ENCODE peak calls at places on chromosomes 1 and 21, in eight cellular contexts. One of them, this sample, is unnamed.

GRCh38 chr1:204685236-204686006 is at the start of gene LRRN2:
- DNase-seq in SJSA1: no peak
- DNase-seq in A673: no peak
- DNase-seq in activated T-cell treated with anti-CD3 and anti-CD28 coated beads for 24 hours: no peak
- DNase-seq in anterior cingulate cortex: no peak
- DNase-seq in MM.1S: no peak
- DNase-seq in AG04450: no peak
- DNase-seq in heart right ventricle: no peak
- DNase-seq in this sample: no peak

GRCh38 chr1:37793773-37794371 is at the start of gene MANEAL:
- DNase-seq in SJSA1: no peak
- DNase-seq in AG04450: no peak
- DNase-seq in anterior cingulate cortex: no peak
- DNase-seq in heart right ventricle: no peak
- DNase-seq in MM.1S: peak; percentile 68
- DNase-seq in A673: peak; percentile 73
- DNase-seq in activated T-cell treated with anti-CD3 and anti-CD28 coated beads for 24 hours: no peak
- DNase-seq in this sample: no peak

GRCh38 chr1:244897476-244898254 is 33.3 kb upstream of the HNRNPU start:
- DNase-seq in activated T-cell treated with anti-CD3 and anti-CD28 coated beads for 24 hours: no peak
- DNase-seq in anterior cingulate cortex: no peak
- DNase-seq in MM.1S: no peak
- DNase-seq in SJSA1: no peak
- DNase-seq in heart right ventricle: no peak
- DNase-seq in A673: no peak
- DNase-seq in AG04450: no peak
- DNase-seq in this sample: no peak

GRCh38 chr1:27356628-27357280 is 10.0 kb downstream of the MAP3K6 start:
- DNase-seq in heart right ventricle: no peak
- DNase-seq in activated T-cell treated with anti-CD3 and anti-CD28 coated beads for 24 hours: no peak
- DNase-seq in MM.1S: no peak
- DNase-seq in anterior cingulate cortex: no peak
- DNase-seq in AG04450: no peak
- DNase-seq in A673: no peak
- DNase-seq in SJSA1: no peak
- DNase-seq in this sample: no peak

GRCh38 chr1:108657701-108658100 is 3.2 kb downstream of the HENMT1 start:
- DNase-seq in A673: no peak
- DNase-seq in heart right ventricle: no peak
- DNase-seq in SJSA1: no peak
- DNase-seq in anterior cingulate cortex: no peak
- DNase-seq in AG04450: no peak
- DNase-seq in MM.1S: no peak
- DNase-seq in activated T-cell treated with anti-CD3 and anti-CD28 coated beads for 24 hours: no peak
- DNase-seq in this sample: no peak

GRCh38 chr1:15584489-15585363 is at the start of gene AGMAT:
- DNase-seq in MM.1S: peak; percentile 73
- DNase-seq in anterior cingulate cortex: no peak
- DNase-seq in activated T-cell treated with anti-CD3 and anti-CD28 coated beads for 24 hours: peak; percentile 48
- DNase-seq in SJSA1: peak; percentile 73
- DNase-seq in AG04450: no peak
- DNase-seq in A673: peak; percentile 29
- DNase-seq in heart right ventricle: no peak
- DNase-seq in this sample: no peak

GRCh38 chr1:22142315-22143064 is 407 bp downstream of the WNT4 start:
- DNase-seq in anterior cingulate cortex: no peak
- DNase-seq in AG04450: no peak
- DNase-seq in MM.1S: no peak
- DNase-seq in A673: no peak
- DNase-seq in heart right ventricle: no peak
- DNase-seq in activated T-cell treated with anti-CD3 and anti-CD28 coated beads for 24 hours: no peak
- DNase-seq in SJSA1: no peak
- DNase-seq in this sample: no peak

GRCh38 chr1:207283421-207283820 is 38.1 kb upstream of the CD55 start:
- DNase-seq in anterior cingulate cortex: no peak
- DNase-seq in AG04450: no peak
- DNase-seq in activated T-cell treated with anti-CD3 and anti-CD28 coated beads for 24 hours: no peak
- DNase-seq in MM.1S: no peak
- DNase-seq in A673: no peak
- DNase-seq in heart right ventricle: no peak
- DNase-seq in SJSA1: no peak
- DNase-seq in this sample: no peak

GRCh38 chr1:27403931-27404330 is 11.5 kb downstream of the GPR3 start:
- DNase-seq in MM.1S: no peak
- DNase-seq in SJSA1: no peak
- DNase-seq in A673: no peak
- DNase-seq in activated T-cell treated with anti-CD3 and anti-CD28 coated beads for 24 hours: no peak
- DNase-seq in anterior cingulate cortex: no peak
- DNase-seq in AG04450: no peak
- DNase-seq in heart right ventricle: no peak
- DNase-seq in this sample: no peak

GRCh38 chr1:206116873-206117150 is 376 bp downstream of the AVPR1B start:
- DNase-seq in SJSA1: no peak
- DNase-seq in A673: no peak
- DNase-seq in anterior cingulate cortex: no peak
- DNase-seq in heart right ventricle: no peak
- DNase-seq in AG04450: no peak
- DNase-seq in activated T-cell treated with anti-CD3 and anti-CD28 coated beads for 24 hours: no peak
- DNase-seq in MM.1S: no peak
- DNase-seq in this sample: no peak

GRCh38 chr1:201515895-201516294 is 9.0 kb upstream of the CSRP1 start:
- DNase-seq in anterior cingulate cortex: no peak
- DNase-seq in activated T-cell treated with anti-CD3 and anti-CD28 coated beads for 24 hours: no peak
- DNase-seq in A673: no peak
- DNase-seq in SJSA1: no peak
- DNase-seq in heart right ventricle: no peak
- DNase-seq in AG04450: no peak
- DNase-seq in MM.1S: no peak
- DNase-seq in this sample: no peak

GRCh38 chr1:65704318-65704717 is 88.4 kb upstream of the PDE4B start:
- DNase-seq in anterior cingulate cortex: no peak
- DNase-seq in activated T-cell treated with anti-CD3 and anti-CD28 coated beads for 24 hours: no peak
- DNase-seq in A673: no peak
- DNase-seq in AG04450: no peak
- DNase-seq in heart right ventricle: no peak
- DNase-seq in SJSA1: no peak
- DNase-seq in MM.1S: peak; percentile 59
- DNase-seq in this sample: no peak

GRCh38 chr1:25832336-25833037 is 12.7 kb downstream of the MTFR1L start:
- DNase-seq in A673: no peak
- DNase-seq in anterior cingulate cortex: no peak
- DNase-seq in MM.1S: no peak
- DNase-seq in activated T-cell treated with anti-CD3 and anti-CD28 coated beads for 24 hours: no peak
- DNase-seq in SJSA1: no peak
- DNase-seq in AG04450: no peak
- DNase-seq in heart right ventricle: no peak
- DNase-seq in this sample: no peak

GRCh38 chr21:31257265-31257664 is 86.8 kb downstream of the TIAM1 start:
- DNase-seq in AG04450: no peak
- DNase-seq in activated T-cell treated with anti-CD3 and anti-CD28 coated beads for 24 hours: no peak
- DNase-seq in MM.1S: no peak
- DNase-seq in A673: no peak
- DNase-seq in heart right ventricle: no peak
- DNase-seq in anterior cingulate cortex: no peak
- DNase-seq in SJSA1: no peak
- DNase-seq in this sample: no peak

GRCh38 chr1:189708674-189709073 is 769.0 kb downstream of the BRINP3 start:
- DNase-seq in anterior cingulate cortex: no peak
- DNase-seq in AG04450: no peak
- DNase-seq in MM.1S: no peak
- DNase-seq in A673: peak; percentile 31
- DNase-seq in activated T-cell treated with anti-CD3 and anti-CD28 coated beads for 24 hours: no peak
- DNase-seq in heart right ventricle: no peak
- DNase-seq in SJSA1: no peak
- DNase-seq in this sample: no peak

GRCh38 chr1:7650801-7651200 is 120.3 kb upstream of the VAMP3 start:
- DNase-seq in anterior cingulate cortex: no peak
- DNase-seq in SJSA1: no peak
- DNase-seq in activated T-cell treated with anti-CD3 and anti-CD28 coated beads for 24 hours: no peak
- DNase-seq in A673: no peak
- DNase-seq in MM.1S: no peak
- DNase-seq in AG04450: no peak
- DNase-seq in heart right ventricle: no peak
- DNase-seq in this sample: no peak

GRCh38 chr1:67840449-67840848 is 7.2 kb upstream of the GNG12 start:
- DNase-seq in heart right ventricle: no peak
- DNase-seq in A673: peak; percentile 33
- DNase-seq in activated T-cell treated with anti-CD3 and anti-CD28 coated beads for 24 hours: no peak
- DNase-seq in MM.1S: no peak
- DNase-seq in anterior cingulate cortex: no peak
- DNase-seq in SJSA1: peak; percentile 56
- DNase-seq in AG04450: peak; percentile 69
- DNase-seq in this sample: peak; percentile 91

GRCh38 chr1:176643536-176643935 is 180.6 kb downstream of the PAPPA2 start:
- DNase-seq in activated T-cell treated with anti-CD3 and anti-CD28 coated beads for 24 hours: no peak
- DNase-seq in SJSA1: no peak
- DNase-seq in anterior cingulate cortex: no peak
- DNase-seq in MM.1S: no peak
- DNase-seq in A673: no peak
- DNase-seq in AG04450: no peak
- DNase-seq in heart right ventricle: no peak
- DNase-seq in this sample: no peak

GRCh38 chr1:229781453-229781852 is 155.4 kb downstream of the URB2 start:
- DNase-seq in activated T-cell treated with anti-CD3 and anti-CD28 coated beads for 24 hours: no peak
- DNase-seq in SJSA1: no peak
- DNase-seq in MM.1S: peak; percentile 27
- DNase-seq in anterior cingulate cortex: no peak
- DNase-seq in A673: no peak
- DNase-seq in heart right ventricle: no peak
- DNase-seq in AG04450: no peak
- DNase-seq in this sample: no peak

GRCh38 chr1:185040333-185040732 is 5.0 kb upstream of the RNF2 start:
- DNase-seq in heart right ventricle: no peak
- DNase-seq in MM.1S: no peak
- DNase-seq in AG04450: no peak
- DNase-seq in anterior cingulate cortex: no peak
- DNase-seq in activated T-cell treated with anti-CD3 and anti-CD28 coated beads for 24 hours: no peak
- DNase-seq in A673: no peak
- DNase-seq in SJSA1: no peak
- DNase-seq in this sample: no peak

GRCh38 chr1:12528021-12528852 is 89.8 kb downstream of the DHRS3 start:
- DNase-seq in anterior cingulate cortex: no peak
- DNase-seq in heart right ventricle: no peak
- DNase-seq in MM.1S: no peak
- DNase-seq in A673: no peak
- DNase-seq in activated T-cell treated with anti-CD3 and anti-CD28 coated beads for 24 hours: no peak
- DNase-seq in SJSA1: peak; percentile 84
- DNase-seq in AG04450: no peak
- DNase-seq in this sample: no peak

GRCh38 chr1:32316906-32317282 is 19.1 kb downstream of the MARCKSL1 start:
- DNase-seq in anterior cingulate cortex: no peak
- DNase-seq in SJSA1: no peak
- DNase-seq in A673: no peak
- DNase-seq in heart right ventricle: no peak
- DNase-seq in MM.1S: no peak
- DNase-seq in activated T-cell treated with anti-CD3 and anti-CD28 coated beads for 24 hours: no peak
- DNase-seq in AG04450: no peak
- DNase-seq in this sample: no peak

GRCh38 chr1:64483711-64484454 is 14.0 kb downstream of the CACHD1 start:
- DNase-seq in AG04450: no peak
- DNase-seq in SJSA1: no peak
- DNase-seq in heart right ventricle: no peak
- DNase-seq in A673: no peak
- DNase-seq in activated T-cell treated with anti-CD3 and anti-CD28 coated beads for 24 hours: no peak
- DNase-seq in anterior cingulate cortex: no peak
- DNase-seq in MM.1S: no peak
- DNase-seq in this sample: no peak

GRCh38 chr1:101043776-101044175 is 18.2 kb upstream of the DPH5 start:
- DNase-seq in A673: no peak
- DNase-seq in activated T-cell treated with anti-CD3 and anti-CD28 coated beads for 24 hours: no peak
- DNase-seq in MM.1S: no peak
- DNase-seq in SJSA1: no peak
- DNase-seq in AG04450: no peak
- DNase-seq in heart right ventricle: no peak
- DNase-seq in anterior cingulate cortex: no peak
- DNase-seq in this sample: no peak

GRCh38 chr1:46180082-46180616 is 3.9 kb upstream of the P3R3URF start:
- DNase-seq in AG04450: no peak
- DNase-seq in anterior cingulate cortex: no peak
- DNase-seq in heart right ventricle: no peak
- DNase-seq in A673: no peak
- DNase-seq in SJSA1: no peak
- DNase-seq in MM.1S: no peak
- DNase-seq in activated T-cell treated with anti-CD3 and anti-CD28 coated beads for 24 hours: no peak
- DNase-seq in this sample: no peak

GRCh38 chr1:209768354-209768774 is 12.5 kb downstream of the TRAF3IP3 start:
- DNase-seq in activated T-cell treated with anti-CD3 and anti-CD28 coated beads for 24 hours: peak; percentile 70
- DNase-seq in heart right ventricle: no peak
- DNase-seq in MM.1S: peak; percentile 98
- DNase-seq in anterior cingulate cortex: no peak
- DNase-seq in SJSA1: no peak
- DNase-seq in A673: no peak
- DNase-seq in AG04450: no peak
- DNase-seq in this sample: no peak

GRCh38 chr1:185045793-185046441 is 559 bp downstream of the RNF2 start:
- DNase-seq in anterior cingulate cortex: peak; percentile 39
- DNase-seq in A673: peak; percentile 54
- DNase-seq in activated T-cell treated with anti-CD3 and anti-CD28 coated beads for 24 hours: peak; percentile 16
- DNase-seq in SJSA1: peak; percentile 54
- DNase-seq in heart right ventricle: peak; percentile 16
- DNase-seq in AG04450: no peak
- DNase-seq in MM.1S: peak; percentile 29
- DNase-seq in this sample: peak; percentile 9

GRCh38 chr1:199041173-199041914 is 402.5 kb downstream of the PTPRC start:
- DNase-seq in MM.1S: peak; percentile 94
- DNase-seq in SJSA1: no peak
- DNase-seq in anterior cingulate cortex: no peak
- DNase-seq in A673: peak; percentile 12
- DNase-seq in heart right ventricle: no peak
- DNase-seq in activated T-cell treated with anti-CD3 and anti-CD28 coated beads for 24 hours: no peak
- DNase-seq in AG04450: no peak
- DNase-seq in this sample: no peak

GRCh38 chr1:178566187-178566586 is 53.3 kb downstream of the TEX35 start:
- DNase-seq in SJSA1: peak; percentile 17
- DNase-seq in A673: no peak
- DNase-seq in AG04450: no peak
- DNase-seq in MM.1S: no peak
- DNase-seq in anterior cingulate cortex: no peak
- DNase-seq in heart right ventricle: no peak
- DNase-seq in activated T-cell treated with anti-CD3 and anti-CD28 coated beads for 24 hours: no peak
- DNase-seq in this sample: no peak

GRCh38 chr1:46802081-46802480 is 3.2 kb downstream of the CYP4B1 start:
- DNase-seq in activated T-cell treated with anti-CD3 and anti-CD28 coated beads for 24 hours: no peak
- DNase-seq in A673: no peak
- DNase-seq in anterior cingulate cortex: no peak
- DNase-seq in SJSA1: no peak
- DNase-seq in AG04450: no peak
- DNase-seq in MM.1S: no peak
- DNase-seq in heart right ventricle: no peak
- DNase-seq in this sample: no peak

GRCh38 chr1:221611930-221612777 is 129.7 kb downstream of the DUSP10 start:
- DNase-seq in MM.1S: no peak
- DNase-seq in AG04450: peak; percentile 73
- DNase-seq in SJSA1: peak; percentile 52
- DNase-seq in A673: peak; percentile 23
- DNase-seq in heart right ventricle: peak; percentile 66
- DNase-seq in activated T-cell treated with anti-CD3 and anti-CD28 coated beads for 24 hours: no peak
- DNase-seq in anterior cingulate cortex: no peak
- DNase-seq in this sample: peak; percentile 56

GRCh38 chr1:206464456-206464964 is 5.8 kb upstream of the IKBKE start:
- DNase-seq in AG04450: peak; percentile 70
- DNase-seq in heart right ventricle: no peak
- DNase-seq in anterior cingulate cortex: no peak
- DNase-seq in MM.1S: no peak
- DNase-seq in A673: no peak
- DNase-seq in activated T-cell treated with anti-CD3 and anti-CD28 coated beads for 24 hours: no peak
- DNase-seq in SJSA1: no peak
- DNase-seq in this sample: no peak

GRCh38 chr1:40709100-40709801 is 17.7 kb downstream of the NFYC start:
- DNase-seq in MM.1S: peak; percentile 96
- DNase-seq in AG04450: peak; percentile 90
- DNase-seq in A673: peak; percentile 96
- DNase-seq in heart right ventricle: peak; percentile 92
- DNase-seq in SJSA1: peak; percentile 79
- DNase-seq in anterior cingulate cortex: peak; percentile 69
- DNase-seq in activated T-cell treated with anti-CD3 and anti-CD28 coated beads for 24 hours: peak; percentile 60
- DNase-seq in this sample: peak; percentile 60

GRCh38 chr1:7350804-7351203 is 420.3 kb upstream of the VAMP3 start:
- DNase-seq in SJSA1: no peak
- DNase-seq in AG04450: no peak
- DNase-seq in activated T-cell treated with anti-CD3 and anti-CD28 coated beads for 24 hours: no peak
- DNase-seq in heart right ventricle: no peak
- DNase-seq in anterior cingulate cortex: no peak
- DNase-seq in MM.1S: no peak
- DNase-seq in A673: no peak
- DNase-seq in this sample: no peak